ENCODE peak calls at places on chromosomes 6 and 20, in four cellular contexts. One of them, this sample, is unnamed.

GRCh38 chr6:63560806-63561672 is 11.2 kb upstream of the LOC128125822 start:
- DNase-seq in ascending aorta: no peak
- DNase-seq in fibroblast of mammary gland: peak; percentile 60
- DNase-seq in testis: no peak
- DNase-seq in this sample: no peak

GRCh38 chr20:17543531-17543961 is 12.4 kb upstream of the BFSP1 start:
- DNase-seq in ascending aorta: no peak
- DNase-seq in fibroblast of mammary gland: peak; percentile 87
- DNase-seq in testis: no peak
- DNase-seq in this sample: peak; percentile 55

GRCh38 chr20:18252597-18253451 is 35.5 kb upstream of the ZNF133 start:
- DNase-seq in ascending aorta: no peak
- DNase-seq in fibroblast of mammary gland: no peak
- DNase-seq in testis: no peak
- DNase-seq in this sample: no peak

GRCh38 chr6:92124126-92124525 is 1295.2 kb downstream of the EPHA7 start:
- DNase-seq in ascending aorta: no peak
- DNase-seq in fibroblast of mammary gland: no peak
- DNase-seq in testis: no peak
- DNase-seq in this sample: no peak

GRCh38 chr6:123224077-123224476 is 228.0 kb downstream of the CLVS2 start:
- DNase-seq in ascending aorta: no peak
- DNase-seq in fibroblast of mammary gland: no peak
- DNase-seq in testis: no peak
- DNase-seq in this sample: no peak

GRCh38 chr6:92623441-92623840 is 795.9 kb downstream of the EPHA7 start:
- DNase-seq in ascending aorta: no peak
- DNase-seq in fibroblast of mammary gland: no peak
- DNase-seq in testis: no peak
- DNase-seq in this sample: no peak

GRCh38 chr20:50737352-50737751 is 6.0 kb downstream of the PARD6B start:
- DNase-seq in ascending aorta: no peak
- DNase-seq in fibroblast of mammary gland: no peak
- DNase-seq in testis: peak; percentile 10
- DNase-seq in this sample: no peak

GRCh38 chr6:168540713-168541291 is 99.8 kb downstream of the SMOC2 start:
- DNase-seq in ascending aorta: no peak
- DNase-seq in fibroblast of mammary gland: no peak
- DNase-seq in testis: no peak
- DNase-seq in this sample: no peak

GRCh38 chr6:140985679-140986275 is 1146.9 kb upstream of the GJE1 start:
- DNase-seq in ascending aorta: no peak
- DNase-seq in fibroblast of mammary gland: no peak
- DNase-seq in testis: no peak
- DNase-seq in this sample: no peak

GRCh38 chr20:5265339-5265985 is 51.3 kb downstream of the PROKR2 start:
- DNase-seq in ascending aorta: no peak
- DNase-seq in fibroblast of mammary gland: no peak
- DNase-seq in testis: no peak
- DNase-seq in this sample: no peak

GRCh38 chr6:8888468-8888867 is 453.1 kb upstream of the SLC35B3 start:
- DNase-seq in ascending aorta: no peak
- DNase-seq in fibroblast of mammary gland: no peak
- DNase-seq in testis: no peak
- DNase-seq in this sample: peak; percentile 45

GRCh38 chr6:101275251-101275650 is 118.3 kb upstream of the GRIK2 start:
- DNase-seq in ascending aorta: no peak
- DNase-seq in fibroblast of mammary gland: no peak
- DNase-seq in testis: no peak
- DNase-seq in this sample: no peak

GRCh38 chr6:13787146-13787545 is 27.2 kb downstream of the MCUR1 start:
- DNase-seq in ascending aorta: no peak
- DNase-seq in fibroblast of mammary gland: peak; percentile 25
- DNase-seq in testis: no peak
- DNase-seq in this sample: no peak

GRCh38 chr6:110781522-110782200 is 33.6 kb downstream of the CDK19 start:
- DNase-seq in ascending aorta: no peak
- DNase-seq in fibroblast of mammary gland: no peak
- DNase-seq in testis: no peak
- DNase-seq in this sample: no peak

GRCh38 chr6:143063631-143064030 is 2.9 kb downstream of the AIG1 start:
- DNase-seq in ascending aorta: no peak
- DNase-seq in fibroblast of mammary gland: no peak
- DNase-seq in testis: no peak
- DNase-seq in this sample: no peak

GRCh38 chr6:43891072-43891870 is 121.3 kb downstream of the VEGFA start:
- DNase-seq in ascending aorta: no peak
- DNase-seq in fibroblast of mammary gland: no peak
- DNase-seq in testis: no peak
- DNase-seq in this sample: no peak

GRCh38 chr6:118810420-118811027 is 83.4 kb upstream of the ASF1A start:
- DNase-seq in ascending aorta: no peak
- DNase-seq in fibroblast of mammary gland: no peak
- DNase-seq in testis: no peak
- DNase-seq in this sample: no peak

GRCh38 chr6:134379086-134379485 is 61.2 kb upstream of the SGK1 start:
- DNase-seq in ascending aorta: no peak
- DNase-seq in fibroblast of mammary gland: no peak
- DNase-seq in testis: peak; percentile 73
- DNase-seq in this sample: no peak

GRCh38 chr6:46734867-46735719 is at the start of gene PLA2G7:
- DNase-seq in ascending aorta: no peak
- DNase-seq in fibroblast of mammary gland: peak; percentile 18
- DNase-seq in testis: peak; percentile 37
- DNase-seq in this sample: no peak

GRCh38 chr20:34579936-34580587 is 21.5 kb downstream of the MAP1LC3A start:
- DNase-seq in ascending aorta: peak; percentile 43
- DNase-seq in fibroblast of mammary gland: no peak
- DNase-seq in testis: peak; percentile 0
- DNase-seq in this sample: peak; percentile 23

GRCh38 chr6:137211910-137212309 is 7.3 kb downstream of the IFNGR1 start:
- DNase-seq in ascending aorta: no peak
- DNase-seq in fibroblast of mammary gland: no peak
- DNase-seq in testis: no peak
- DNase-seq in this sample: no peak

GRCh38 chr6:25156123-25156522 is 123.1 kb upstream of the CARMIL1 start:
- DNase-seq in ascending aorta: no peak
- DNase-seq in fibroblast of mammary gland: no peak
- DNase-seq in testis: no peak
- DNase-seq in this sample: no peak
- H3K4me3 ChIP-seq in ascending aorta: no peak overlapping the region
- H3K4me3 ChIP-seq in fibroblast of mammary gland: no peak overlapping the region
- H3K4me3 ChIP-seq in testis: no peak overlapping the region
- H3K4me3 ChIP-seq in this sample: no peak overlapping the region

GRCh38 chr20:63518351-63518861 is 2.2 kb upstream of the PPDPF start:
- DNase-seq in ascending aorta: peak; percentile 63
- DNase-seq in fibroblast of mammary gland: no peak
- DNase-seq in testis: no peak
- DNase-seq in this sample: no peak
- TF ChIP-seq CTCF in ascending aorta: no peak
- TF ChIP-seq CTCF in fibroblast of mammary gland: no peak
- TF ChIP-seq CTCF in testis: no peak
- TF ChIP-seq CTCF in this sample: no peak

GRCh38 chr6:10556496-10557391 is 35.6 kb downstream of the GCNT2 start:
- DNase-seq in ascending aorta: no peak
- DNase-seq in fibroblast of mammary gland: no peak
- DNase-seq in testis: no peak
- DNase-seq in this sample: no peak
- H3K4me3 ChIP-seq in ascending aorta: peak overlapping the region; percentile 59
- H3K4me3 ChIP-seq in fibroblast of mammary gland: no peak overlapping the region
- H3K4me3 ChIP-seq in testis: no peak overlapping the region
- H3K4me3 ChIP-seq in this sample: no peak overlapping the region

DNA sequence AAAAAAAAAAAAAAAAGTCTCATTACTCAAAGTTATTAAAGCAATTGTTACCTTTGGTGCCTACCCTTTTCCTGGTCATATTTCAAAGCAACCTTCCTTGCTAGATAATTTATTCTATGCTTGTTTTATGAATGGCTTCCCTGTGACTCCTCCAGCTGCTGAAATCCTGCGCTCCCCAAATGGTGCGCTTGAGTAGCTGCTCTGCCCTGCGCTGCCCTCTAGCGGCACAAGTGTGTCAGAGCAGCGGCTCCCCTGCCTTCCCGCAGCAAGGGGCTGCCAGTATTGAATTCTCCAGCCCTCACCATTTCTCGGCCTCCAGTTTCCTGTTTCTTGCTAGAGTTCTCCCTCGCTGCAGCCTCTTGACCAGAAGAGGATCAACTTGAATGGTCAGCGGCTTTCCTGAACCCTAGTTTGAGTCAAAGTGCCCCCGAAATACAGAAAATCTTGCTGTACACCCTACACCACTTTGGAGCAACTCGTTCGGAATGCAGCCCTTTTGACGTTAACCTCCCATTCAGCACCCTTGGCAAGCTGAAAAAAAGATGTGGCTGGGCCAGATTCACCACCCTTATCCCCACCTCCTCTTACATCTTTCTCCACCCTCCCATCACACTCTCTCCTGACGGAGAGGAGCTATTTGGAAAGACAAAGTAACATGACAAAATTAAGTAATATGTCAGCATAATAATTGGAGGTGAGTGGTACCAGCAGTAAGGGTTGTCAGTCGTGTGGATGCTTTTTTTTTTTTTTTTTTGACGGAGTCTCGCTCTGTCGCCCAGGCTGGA is 60.4 kb upstream of the KLHL31 start:
- DNase-seq in ascending aorta: peak; percentile 84
- DNase-seq in fibroblast of mammary gland: peak; percentile 64
- DNase-seq in testis: peak; percentile 86
- DNase-seq in this sample: peak; percentile 43
- TF ChIP-seq CTCF in ascending aorta: peak; percentile 95
- TF ChIP-seq CTCF in fibroblast of mammary gland: peak; percentile 92
- TF ChIP-seq CTCF in testis: peak; percentile 67
- TF ChIP-seq CTCF in this sample: peak; percentile 94

This sample was measured in foreskin fibroblast.